ENCODE peak calls at places on chromosomes 2 and 18, in nine cellular contexts. One of them, this sample, is unnamed.

GRCh38 chr2:217951091-217951490 is 51.7 kb downstream of the TNS1 start:
- DNase-seq in progenitor cell of endocrine pancreas: no peak
- DNase-seq in osteocyte: no peak
- DNase-seq in brain microvascular endothelial cell: no peak
- DNase-seq in breast epithelium: no peak
- DNase-seq in epithelial cell of esophagus: peak; percentile 32
- DNase-seq in astrocyte of the spinal cord: no peak
- DNase-seq in Calu3: no peak
- DNase-seq in MCF 10A: no peak
- DNase-seq in this sample: no peak

GRCh38 chr2:206850369-206850768 is 85.0 kb downstream of the FASTKD2 start:
- DNase-seq in progenitor cell of endocrine pancreas: no peak
- DNase-seq in osteocyte: no peak
- DNase-seq in brain microvascular endothelial cell: no peak
- DNase-seq in breast epithelium: no peak
- DNase-seq in epithelial cell of esophagus: no peak
- DNase-seq in astrocyte of the spinal cord: no peak
- DNase-seq in Calu3: no peak
- DNase-seq in MCF 10A: no peak
- DNase-seq in this sample: no peak

GRCh38 chr2:10303634-10304378 is 1.1 kb downstream of the HPCAL1 start:
- DNase-seq in progenitor cell of endocrine pancreas: peak; percentile 48
- DNase-seq in osteocyte: no peak
- DNase-seq in brain microvascular endothelial cell: no peak
- DNase-seq in breast epithelium: no peak
- DNase-seq in epithelial cell of esophagus: peak; percentile 44
- DNase-seq in astrocyte of the spinal cord: peak; percentile 38
- DNase-seq in Calu3: peak; percentile 64
- DNase-seq in MCF 10A: peak; percentile 46
- DNase-seq in this sample: peak; percentile 59

GRCh38 chr2:100893753-100894530 is 74.0 kb downstream of the NPAS2 start:
- DNase-seq in progenitor cell of endocrine pancreas: no peak
- DNase-seq in osteocyte: no peak
- DNase-seq in brain microvascular endothelial cell: peak; percentile 90
- DNase-seq in breast epithelium: no peak
- DNase-seq in epithelial cell of esophagus: no peak
- DNase-seq in astrocyte of the spinal cord: no peak
- DNase-seq in Calu3: peak; percentile 82
- DNase-seq in MCF 10A: peak; percentile 41
- DNase-seq in this sample: no peak

GRCh38 chr18:13730486-13730885 is 4.0 kb downstream of the RNMT start:
- DNase-seq in progenitor cell of endocrine pancreas: no peak
- DNase-seq in osteocyte: no peak
- DNase-seq in brain microvascular endothelial cell: no peak
- DNase-seq in breast epithelium: no peak
- DNase-seq in epithelial cell of esophagus: no peak
- DNase-seq in astrocyte of the spinal cord: no peak
- DNase-seq in Calu3: no peak
- DNase-seq in MCF 10A: no peak
- DNase-seq in this sample: no peak

GRCh38 chr2:159155315-159155714 is 131.2 kb downstream of the WDSUB1 start:
- DNase-seq in progenitor cell of endocrine pancreas: peak; percentile 29
- DNase-seq in osteocyte: no peak
- DNase-seq in brain microvascular endothelial cell: no peak
- DNase-seq in breast epithelium: peak; percentile 47
- DNase-seq in epithelial cell of esophagus: peak; percentile 88
- DNase-seq in astrocyte of the spinal cord: no peak
- DNase-seq in Calu3: peak; percentile 67
- DNase-seq in MCF 10A: no peak
- DNase-seq in this sample: no peak

GRCh38 chr2:233353769-233354499 is at the start of gene DGKD:
- DNase-seq in progenitor cell of endocrine pancreas: peak; percentile 69
- DNase-seq in osteocyte: no peak
- DNase-seq in brain microvascular endothelial cell: no peak
- DNase-seq in breast epithelium: peak; percentile 31
- DNase-seq in epithelial cell of esophagus: peak; percentile 33
- DNase-seq in astrocyte of the spinal cord: peak; percentile 42
- DNase-seq in Calu3: peak; percentile 61
- DNase-seq in MCF 10A: peak; percentile 45
- DNase-seq in this sample: peak; percentile 77

GRCh38 chr2:28994679-28995078 is 13.6 kb downstream of the TOGARAM2 start:
- DNase-seq in progenitor cell of endocrine pancreas: no peak
- DNase-seq in osteocyte: no peak
- DNase-seq in brain microvascular endothelial cell: no peak
- DNase-seq in breast epithelium: no peak
- DNase-seq in epithelial cell of esophagus: no peak
- DNase-seq in astrocyte of the spinal cord: no peak
- DNase-seq in Calu3: no peak
- DNase-seq in MCF 10A: no peak
- DNase-seq in this sample: no peak

GRCh38 chr2:165790461-165790860 is 3.6 kb downstream of the GALNT3 start:
- DNase-seq in progenitor cell of endocrine pancreas: no peak
- DNase-seq in osteocyte: no peak
- DNase-seq in brain microvascular endothelial cell: no peak
- DNase-seq in breast epithelium: no peak
- DNase-seq in epithelial cell of esophagus: no peak
- DNase-seq in astrocyte of the spinal cord: no peak
- DNase-seq in Calu3: no peak
- DNase-seq in MCF 10A: no peak
- DNase-seq in this sample: no peak

GRCh38 chr2:187711122-187711521 is 156.9 kb upstream of the TFPI start:
- DNase-seq in progenitor cell of endocrine pancreas: no peak
- DNase-seq in osteocyte: no peak
- DNase-seq in brain microvascular endothelial cell: no peak
- DNase-seq in breast epithelium: no peak
- DNase-seq in epithelial cell of esophagus: no peak
- DNase-seq in astrocyte of the spinal cord: no peak
- DNase-seq in Calu3: no peak
- DNase-seq in MCF 10A: no peak
- DNase-seq in this sample: no peak

GRCh38 chr2:170152421-170152820 is 25.5 kb upstream of the MYO3B start:
- DNase-seq in progenitor cell of endocrine pancreas: no peak
- DNase-seq in osteocyte: no peak
- DNase-seq in brain microvascular endothelial cell: no peak
- DNase-seq in breast epithelium: no peak
- DNase-seq in epithelial cell of esophagus: no peak
- DNase-seq in astrocyte of the spinal cord: no peak
- DNase-seq in Calu3: no peak
- DNase-seq in MCF 10A: no peak
- DNase-seq in this sample: no peak

GRCh38 chr2:169276045-169276444 is 86.3 kb downstream of the LRP2 start:
- DNase-seq in progenitor cell of endocrine pancreas: no peak
- DNase-seq in osteocyte: no peak
- DNase-seq in brain microvascular endothelial cell: no peak
- DNase-seq in breast epithelium: no peak
- DNase-seq in epithelial cell of esophagus: peak; percentile 31
- DNase-seq in astrocyte of the spinal cord: no peak
- DNase-seq in Calu3: peak; percentile 32
- DNase-seq in MCF 10A: peak; percentile 31
- DNase-seq in this sample: no peak

GRCh38 chr18:65093341-65093740 is 657.5 kb upstream of the CDH7 start:
- DNase-seq in progenitor cell of endocrine pancreas: no peak
- DNase-seq in osteocyte: no peak
- DNase-seq in brain microvascular endothelial cell: no peak
- DNase-seq in breast epithelium: no peak
- DNase-seq in epithelial cell of esophagus: no peak
- DNase-seq in astrocyte of the spinal cord: no peak
- DNase-seq in Calu3: no peak
- DNase-seq in MCF 10A: no peak
- DNase-seq in this sample: no peak

GRCh38 chr18:23689616-23690504 is 607 bp downstream of the LAMA3 start:
- DNase-seq in progenitor cell of endocrine pancreas: peak; percentile 19
- DNase-seq in osteocyte: peak; percentile 85
- DNase-seq in brain microvascular endothelial cell: no peak
- DNase-seq in breast epithelium: no peak
- DNase-seq in epithelial cell of esophagus: no peak
- DNase-seq in astrocyte of the spinal cord: no peak
- DNase-seq in Calu3: peak; percentile 46
- DNase-seq in MCF 10A: no peak
- DNase-seq in this sample: peak; percentile 11
- TF ChIP-seq CTCF in progenitor cell of endocrine pancreas: no peak
- TF ChIP-seq CTCF in osteocyte: no peak
- TF ChIP-seq CTCF in brain microvascular endothelial cell: no peak
- TF ChIP-seq CTCF in breast epithelium: no peak
- TF ChIP-seq CTCF in epithelial cell of esophagus: no peak
- TF ChIP-seq CTCF in astrocyte of the spinal cord: no peak
- TF ChIP-seq CTCF in Calu3: no peak
- TF ChIP-seq CTCF in MCF 10A: peak; percentile 3
- TF ChIP-seq CTCF in this sample: no peak

GRCh38 chr2:118091140-118091478 is 2.8 kb downstream of the INSIG2 start:
- DNase-seq in progenitor cell of endocrine pancreas: no peak
- DNase-seq in osteocyte: no peak
- DNase-seq in brain microvascular endothelial cell: no peak
- DNase-seq in breast epithelium: no peak
- DNase-seq in epithelial cell of esophagus: no peak
- DNase-seq in astrocyte of the spinal cord: no peak
- DNase-seq in Calu3: no peak
- DNase-seq in MCF 10A: no peak
- DNase-seq in this sample: no peak
- TF ChIP-seq CTCF in progenitor cell of endocrine pancreas: no peak
- TF ChIP-seq CTCF in osteocyte: no peak
- TF ChIP-seq CTCF in brain microvascular endothelial cell: no peak
- TF ChIP-seq CTCF in breast epithelium: no peak
- TF ChIP-seq CTCF in epithelial cell of esophagus: no peak
- TF ChIP-seq CTCF in astrocyte of the spinal cord: no peak
- TF ChIP-seq CTCF in Calu3: no peak
- TF ChIP-seq CTCF in MCF 10A: no peak
- TF ChIP-seq CTCF in this sample: no peak

GRCh38 chr2:109442715-109443319 is 170.9 kb downstream of the SEPTIN10 start:
- DNase-seq in progenitor cell of endocrine pancreas: no peak
- DNase-seq in osteocyte: no peak
- DNase-seq in brain microvascular endothelial cell: no peak
- DNase-seq in breast epithelium: no peak
- DNase-seq in epithelial cell of esophagus: no peak
- DNase-seq in astrocyte of the spinal cord: no peak
- DNase-seq in Calu3: no peak
- DNase-seq in MCF 10A: no peak
- DNase-seq in this sample: no peak
- TF ChIP-seq CTCF in progenitor cell of endocrine pancreas: no peak
- TF ChIP-seq CTCF in osteocyte: no peak
- TF ChIP-seq CTCF in brain microvascular endothelial cell: no peak
- TF ChIP-seq CTCF in breast epithelium: no peak
- TF ChIP-seq CTCF in epithelial cell of esophagus: no peak
- TF ChIP-seq CTCF in astrocyte of the spinal cord: no peak
- TF ChIP-seq CTCF in Calu3: no peak
- TF ChIP-seq CTCF in MCF 10A: no peak
- TF ChIP-seq CTCF in this sample: no peak

GRCh38 chr2:219434468-219434717 is 250 bp upstream of the SPEG start:
- DNase-seq in progenitor cell of endocrine pancreas: no peak
- DNase-seq in osteocyte: no peak
- DNase-seq in brain microvascular endothelial cell: no peak
- DNase-seq in breast epithelium: no peak
- DNase-seq in epithelial cell of esophagus: no peak
- DNase-seq in astrocyte of the spinal cord: no peak
- DNase-seq in Calu3: no peak
- DNase-seq in MCF 10A: no peak
- DNase-seq in this sample: no peak

GRCh38 chr2:219433666-219434467 is 776 bp upstream of the SPEG start:
- DNase-seq in progenitor cell of endocrine pancreas: no peak
- DNase-seq in osteocyte: no peak
- DNase-seq in brain microvascular endothelial cell: peak; percentile 45
- DNase-seq in breast epithelium: no peak
- DNase-seq in epithelial cell of esophagus: peak; percentile 33
- DNase-seq in astrocyte of the spinal cord: peak; percentile 50
- DNase-seq in Calu3: peak; percentile 45
- DNase-seq in MCF 10A: peak; percentile 27
- DNase-seq in this sample: peak; percentile 72

GRCh38 chr2:219429958-219430586 is 4.6 kb upstream of the SPEG start:
- DNase-seq in progenitor cell of endocrine pancreas: no peak
- DNase-seq in osteocyte: no peak
- DNase-seq in brain microvascular endothelial cell: no peak
- DNase-seq in breast epithelium: no peak
- DNase-seq in epithelial cell of esophagus: no peak
- DNase-seq in astrocyte of the spinal cord: no peak
- DNase-seq in Calu3: no peak
- DNase-seq in MCF 10A: no peak
- DNase-seq in this sample: no peak

GRCh38 chr2:219428469-219428868 is 6.2 kb upstream of the SPEG start:
- DNase-seq in progenitor cell of endocrine pancreas: no peak
- DNase-seq in osteocyte: no peak
- DNase-seq in brain microvascular endothelial cell: no peak
- DNase-seq in breast epithelium: no peak
- DNase-seq in epithelial cell of esophagus: no peak
- DNase-seq in astrocyte of the spinal cord: no peak
- DNase-seq in Calu3: no peak
- DNase-seq in MCF 10A: no peak
- DNase-seq in this sample: no peak

GRCh38 chr2:219430633-219431615 is 3.7 kb upstream of the SPEG start:
- DNase-seq in progenitor cell of endocrine pancreas: no peak
- DNase-seq in osteocyte: no peak
- DNase-seq in brain microvascular endothelial cell: no peak
- DNase-seq in breast epithelium: no peak
- DNase-seq in epithelial cell of esophagus: peak; percentile 53
- DNase-seq in astrocyte of the spinal cord: peak; percentile 32
- DNase-seq in Calu3: peak; percentile 40
- DNase-seq in MCF 10A: peak; percentile 60
- DNase-seq in this sample: no peak
- TF ChIP-seq CTCF in progenitor cell of endocrine pancreas: peak; percentile 11
- TF ChIP-seq CTCF in osteocyte: peak; percentile 57
- TF ChIP-seq CTCF in brain microvascular endothelial cell: peak; percentile 51
- TF ChIP-seq CTCF in breast epithelium: no peak
- TF ChIP-seq CTCF in epithelial cell of esophagus: peak; percentile 50
- TF ChIP-seq CTCF in astrocyte of the spinal cord: peak; percentile 57
- TF ChIP-seq CTCF in Calu3: no peak
- TF ChIP-seq CTCF in MCF 10A: peak; percentile 27
- TF ChIP-seq CTCF in this sample: no peak

GRCh38 chr2:189982777-189983394 is 79.6 kb downstream of the MSTN start:
- DNase-seq in progenitor cell of endocrine pancreas: no peak
- DNase-seq in osteocyte: no peak
- DNase-seq in brain microvascular endothelial cell: peak; percentile 3
- DNase-seq in breast epithelium: no peak
- DNase-seq in epithelial cell of esophagus: peak; percentile 3
- DNase-seq in astrocyte of the spinal cord: no peak
- DNase-seq in Calu3: no peak
- DNase-seq in MCF 10A: peak; percentile 17
- DNase-seq in this sample: peak; percentile 2
- TF ChIP-seq CTCF in progenitor cell of endocrine pancreas: peak; percentile 25
- TF ChIP-seq CTCF in osteocyte: no peak
- TF ChIP-seq CTCF in brain microvascular endothelial cell: peak; percentile 67
- TF ChIP-seq CTCF in breast epithelium: no peak
- TF ChIP-seq CTCF in epithelial cell of esophagus: peak; percentile 42
- TF ChIP-seq CTCF in astrocyte of the spinal cord: peak; percentile 49
- TF ChIP-seq CTCF in Calu3: peak; percentile 18
- TF ChIP-seq CTCF in MCF 10A: peak; percentile 28
- TF ChIP-seq CTCF in this sample: peak; percentile 51